ENCODE peak calls at places on chromosomes 4 and X, in nine cellular contexts. P, X, F, Q, W, C, K, H and N are unnamed samples.

GRCh38 chrX:23766650-23767551 is 16.1 kb upstream of the SAT1 start:
- DNase-seq in W (no peak), K (no peak), F (no peak), C (no peak), H (no peak), P (no peak), X (no peak), Q (no peak), N (no peak)

GRCh38 chrX:103949506-103949905 is 12.9 kb upstream of the TMSB15B start:
- DNase-seq in K (no peak), Q (no peak), H (no peak), F (no peak), W (no peak), C (no peak), X (no peak), P (no peak), N (no peak)

GRCh38 chr4:187478292-187479205 is 517.0 kb upstream of the ZFP42 start:
- DNase-seq in H (no peak), P (no peak), K (no peak), C (peak; percentile 76), W (peak; percentile 84), F (no peak), X (no peak), Q (no peak), N (no peak)

GRCh38 chrX:103699243-103699642 is 11.5 kb upstream of the TMEM31 start:
- DNase-seq in F (no peak), H (no peak), K (no peak), P (no peak), W (no peak), C (no peak), Q (no peak), X (no peak), N (no peak)

GRCh38 chr4:155696226-155696625 is 29.6 kb downstream of the GUCY1A1 start:
- DNase-seq in Q (no peak), X (no peak), W (no peak), P (no peak), H (no peak), K (no peak), C (no peak), F (no peak), N (no peak)

GRCh38 chrX:16278927-16279326 is 111.6 kb downstream of the MAGEB17 start:
- DNase-seq in H (no peak), P (no peak), W (no peak), F (no peak), C (no peak), K (no peak), X (no peak), Q (no peak), N (no peak)

GRCh38 chr4:164876680-164877324 is at the start of gene APELA:
- DNase-seq in F (no peak), W (no peak), Q (no peak), P (no peak), C (no peak), H (no peak), X (no peak), K (no peak), N (no peak)

GRCh38 chr4:127782275-127783025 is at the start of gene HSPA4L:
- DNase-seq in H (peak; percentile 61), Q (peak; percentile 32), W (peak; percentile 32), P (peak; percentile 43), K (no peak), C (peak; percentile 69), X (no peak), F (no peak), N (peak; percentile 80)

GRCh38 chrX:39854772-39855747 is 242.7 kb downstream of the BCOR start:
- DNase-seq in H (no peak), F (no peak), K (no peak), X (peak; percentile 71), W (no peak), Q (no peak), P (no peak), C (peak; percentile 50), N (no peak)

GRCh38 chrX:150486011-150486410 is 82.4 kb upstream of the MTM1 start:
- DNase-seq in P (peak; percentile 37), W (peak; percentile 18), C (peak; percentile 63), K (no peak), X (peak; percentile 7), F (no peak), Q (no peak), H (peak; percentile 22), N (no peak)

GRCh38 chr4:122701061-122701460 is 31.4 kb upstream of the BBS12 start:
- DNase-seq in W (no peak), X (no peak), C (no peak), P (no peak), F (no peak), K (no peak), H (no peak), Q (no peak), N (no peak)

GRCh38 chrX:129359269-129359668 is 164.0 kb downstream of the SMARCA1 start:
- DNase-seq in C (no peak), P (no peak), H (no peak), X (no peak), Q (no peak), F (no peak), W (no peak), K (no peak), N (no peak)

GRCh38 chr4:66048861-66049260 is 378.6 kb upstream of the EPHA5 start:
- DNase-seq in K (no peak), Q (no peak), C (no peak), F (no peak), X (no peak), H (no peak), P (no peak), W (peak; percentile 3), N (no peak)

DNA sequence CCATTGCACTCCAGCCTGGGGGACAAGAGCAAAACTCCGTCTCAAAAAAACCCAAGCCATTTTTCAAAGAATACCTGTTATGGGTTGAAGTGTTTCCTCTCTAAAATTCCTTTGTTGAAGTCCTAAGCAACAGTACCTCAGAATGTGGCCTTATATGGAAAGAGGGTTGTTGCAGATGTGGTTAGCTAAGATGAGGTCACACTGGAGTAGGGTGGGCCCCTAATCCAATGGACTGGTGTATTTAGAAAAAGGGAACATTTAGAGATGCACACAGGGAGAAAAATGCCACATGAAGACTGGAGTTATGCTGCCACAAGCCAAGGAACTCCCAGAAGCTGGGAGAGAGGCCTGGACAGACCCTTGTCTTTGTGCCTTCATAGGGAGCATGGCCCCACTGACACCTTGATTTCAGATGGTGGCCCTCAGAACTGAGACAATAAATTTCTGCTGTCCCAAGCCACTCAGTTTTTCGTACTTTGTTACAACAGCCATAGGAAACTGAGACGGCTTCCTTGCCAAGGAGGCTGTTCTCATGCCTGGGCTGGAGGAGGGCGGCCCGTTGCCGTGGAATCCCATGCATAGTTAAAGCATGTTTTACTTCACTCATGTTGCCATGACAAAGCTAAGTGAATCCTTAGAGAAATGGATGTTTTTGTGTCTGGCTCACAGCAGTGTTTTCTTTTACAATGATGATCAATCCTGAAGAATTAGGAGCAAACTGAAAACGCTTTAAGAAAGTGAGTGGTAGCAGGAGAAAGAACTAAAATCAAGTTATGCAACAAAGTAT is 16.5 kb downstream of the TRAPPC2 start:
- DNase-seq in W (peak; percentile 58), X (no peak), K (no peak), Q (no peak), F (no peak), P (no peak), C (peak; percentile 53), H (no peak), N (peak; percentile 33)
- H3K27ac ChIP-seq in W (peak overlapping the region; percentile 94), X (no peak overlapping the region), K (peak overlapping the region; percentile 36), Q (no peak overlapping the region), F (peak overlapping the region; percentile 31), P (peak overlapping the region; percentile 13), C (peak overlapping the region; percentile 51), H (no peak overlapping the region), N (no peak overlapping the region)

GRCh38 chr4:141047228-141047884 is 85.9 kb downstream of the RNF150 start:
- DNase-seq in P (no peak), H (no peak), C (no peak), W (peak; percentile 75), F (no peak), Q (no peak), X (no peak), K (no peak), N (no peak)
- H3K4me3 ChIP-seq in P (no peak overlapping the region), H (no peak overlapping the region), C (no peak overlapping the region), W (no peak overlapping the region), F (no peak overlapping the region), Q (no peak overlapping the region), X (no peak overlapping the region), K (no peak overlapping the region), N (no peak overlapping the region)

GRCh38 chrX:97452283-97452682 is 568.6 kb downstream of the RPA4 start:
- DNase-seq in C (no peak), Q (no peak), H (no peak), K (no peak), W (no peak), X (no peak), F (no peak), P (no peak), N (no peak)

GRCh38 chrX:97446298-97446882 is 562.7 kb downstream of the RPA4 start:
- DNase-seq in C (no peak), Q (no peak), K (no peak), H (no peak), P (no peak), X (no peak), F (no peak), W (peak; percentile 1), N (no peak)
- H3K4me1 ChIP-seq in C (no peaks in the 10 kb centered on the region), Q (no peaks in the 10 kb centered on the region), K (no peaks in the 10 kb centered on the region), H (no peaks in the 10 kb centered on the region), P (no peaks in the 10 kb centered on the region), X (no peaks in the 10 kb centered on the region), F (no peaks in the 10 kb centered on the region), W (no peaks in the 10 kb centered on the region), N (no peaks in the 10 kb centered on the region)

DNA sequence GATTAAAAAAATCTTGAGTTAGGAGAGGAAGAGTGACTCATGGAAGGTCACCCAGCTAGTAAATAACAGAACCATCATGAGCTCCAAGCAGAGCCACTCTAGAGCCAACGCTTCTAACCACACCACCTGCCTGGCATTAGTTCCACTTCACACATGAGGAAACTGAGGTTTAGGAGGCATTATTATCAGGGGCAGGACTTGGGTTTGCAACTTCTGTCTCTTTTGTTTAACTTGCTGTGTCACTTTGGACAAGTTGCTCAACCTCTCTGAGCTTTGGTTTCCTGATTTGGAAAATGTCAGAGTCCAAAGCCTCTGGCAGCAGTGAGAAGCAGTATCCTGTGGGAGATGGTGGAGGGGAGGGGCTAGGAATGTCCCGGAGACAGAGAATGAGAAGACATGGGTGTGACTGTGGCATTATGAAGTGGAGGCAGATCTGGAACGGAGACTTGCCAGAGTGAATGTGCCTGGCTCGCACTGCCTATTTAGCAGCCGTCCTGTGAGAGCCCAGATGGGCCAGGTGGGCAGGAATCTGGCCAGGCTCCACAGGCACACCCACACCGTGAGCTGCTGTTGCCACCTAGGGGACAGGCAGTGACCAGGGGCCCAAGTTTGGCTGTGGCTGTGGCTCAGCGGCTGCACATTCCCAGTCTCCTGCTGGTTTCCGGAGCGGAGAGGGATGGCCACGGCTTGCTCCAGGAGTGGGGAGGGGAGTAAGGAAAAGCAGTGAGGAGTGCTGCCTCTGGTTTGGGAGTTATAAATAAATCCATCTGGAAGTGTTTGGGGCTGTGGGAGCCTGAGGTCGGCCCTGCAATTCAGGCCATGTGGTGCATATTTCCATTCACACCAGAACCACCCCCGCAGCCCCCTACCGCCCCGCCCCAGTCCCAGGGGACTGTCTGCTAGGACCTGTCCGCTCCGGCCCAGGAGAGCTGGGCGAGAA is 93.4 kb downstream of the NHSL2 start:
- DNase-seq in H (peak; percentile 58), K (no peak), C (peak; percentile 67), W (peak; percentile 68), Q (no peak), F (peak; percentile 77), P (peak; percentile 33), X (no peak), N (no peak)
- H3K27ac ChIP-seq in H (peak overlapping the region; percentile 26), K (no peak overlapping the region), C (peak overlapping the region; percentile 73), W (peak overlapping the region; percentile 44), Q (no peak overlapping the region), F (peak overlapping the region; percentile 72), P (peak overlapping the region; percentile 35), X (no peak overlapping the region), N (no peak overlapping the region)